ENCODE peak calls at places on chromosomes 16 and 17, in nine cellular contexts. A is colonic mucosa, S is pancreas, U is astrocyte, Q is fibroblast of lung, G is kidney, W is H9, E is testis, X is tibial nerve. Y is an unnamed sample.

GRCh38 chr16:13892301-13892700 is 27.7 kb upstream of the ERCC4 start:
- DNase-seq in A (no peak), S (no peak), U (no peak), Q (no peak), G (no peak), W (no peak), E (no peak), X (no peak), Y (no peak)

GRCh38 chr17:35242158-35242804 is 591 bp upstream of the SLFN5 start:
- DNase-seq in A (peak; percentile 73), S (peak; percentile 91), U (peak; percentile 29), Q (no peak), G (peak; percentile 92), W (peak; percentile 95), E (peak; percentile 58), X (peak; percentile 29), Y (peak; percentile 33)

GRCh38 chr17:45977506-45977824 is 21.6 kb upstream of the STH start:
- DNase-seq in A (no peak), S (no peak), U (no peak), Q (no peak), G (no peak), W (no peak), E (no peak), X (no peak), Y (no peak)

GRCh38 chr16:2473999-2474876 is 689 bp upstream of the TBC1D24 start:
- DNase-seq in A (peak; percentile 58), S (peak; percentile 85), U (no peak), Q (no peak), G (peak; percentile 85), W (peak; percentile 64), E (peak; percentile 57), X (no peak), Y (no peak)

GRCh38 chr17:69058165-69058564 is 2.6 kb downstream of the ABCA9 start:
- DNase-seq in A (no peak), S (no peak), U (no peak), Q (no peak), G (no peak), W (peak; percentile 46), E (no peak), X (no peak), Y (no peak)

GRCh38 chr17:53186004-53186403 is 636.7 kb upstream of the KIF2B start:
- DNase-seq in A (no peak), S (no peak), U (no peak), Q (no peak), G (no peak), W (no peak), E (no peak), X (no peak), Y (no peak)

GRCh38 chr17:16007439-16007838 is 7.8 kb downstream of the TTC19 start:
- DNase-seq in A (no peak), S (no peak), U (no peak), Q (no peak), G (no peak), W (no peak), E (no peak), X (no peak), Y (no peak)

GRCh38 chr17:33028778-33029177 is 37.1 kb downstream of the SPACA3 start:
- DNase-seq in A (no peak), S (no peak), U (no peak), Q (peak; percentile 6), G (no peak), W (no peak), E (no peak), X (no peak), Y (no peak)

GRCh38 chr17:80855968-80856862 is 135.4 kb upstream of the CHMP6 start:
- DNase-seq in A (no peak), S (no peak), U (peak; percentile 99), Q (peak; percentile 97), G (peak; percentile 83), W (no peak), E (no peak), X (no peak), Y (no peak)

GRCh38 chr17:9865585-9865984 is 39.5 kb downstream of the RCVRN start:
- DNase-seq in A (no peak), S (no peak), U (no peak), Q (no peak), G (no peak), W (peak; percentile 0), E (no peak), X (no peak), Y (no peak)

GRCh38 chr17:4968166-4968915 is 724 bp upstream of the SPAG7 start:
- DNase-seq in A (no peak), S (peak; percentile 80), U (no peak), Q (no peak), G (peak; percentile 89), W (peak; percentile 91), E (peak; percentile 45), X (no peak), Y (no peak)

DNA sequence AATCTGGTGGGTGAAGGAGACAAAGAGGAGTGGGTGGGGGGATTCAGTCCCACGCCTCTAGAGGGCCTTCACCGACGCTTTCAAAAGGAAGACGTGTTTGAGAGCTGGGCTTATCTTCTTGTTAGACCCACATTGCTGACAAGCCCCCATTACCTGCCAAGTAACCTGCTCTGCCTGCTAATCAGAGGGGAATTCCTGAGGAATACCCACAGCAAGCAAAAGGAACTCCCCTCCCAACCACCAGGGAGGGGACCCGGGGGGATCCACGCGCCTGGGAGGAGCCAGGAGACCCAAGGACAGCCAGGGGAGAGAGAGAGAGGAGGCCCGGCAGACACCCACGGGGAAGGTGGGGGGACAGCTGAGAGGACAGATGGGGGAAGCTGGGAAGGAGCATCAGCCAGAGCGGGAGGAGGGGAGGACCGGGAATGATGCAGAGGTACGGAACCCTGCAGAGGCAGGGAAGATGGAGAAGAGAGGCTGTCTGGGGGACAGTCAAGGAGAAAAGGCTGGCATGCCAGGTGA is 986 bp downstream of the MTMR4 start:
- DNase-seq in A (no peak), S (no peak), U (no peak), Q (no peak), G (no peak), W (no peak), E (peak; percentile 41), X (no peak), Y (no peak)
- TF ChIP-seq CTCF in A (no peak), S (no peak), U (no peak), Q (no peak), G (no peak), W (peak; percentile 23), E (no peak), X (no peak), Y (no peak)

GRCh38 chr17:57782051-57782490 is 37.0 kb upstream of the CCDC182 start:
- DNase-seq in A (no peak), S (no peak), U (no peak), Q (no peak), G (no peak), W (no peak), E (no peak), X (no peak), Y (peak; percentile 37)
- H3K27ac ChIP-seq in A (no peak overlapping the region), S (no peak overlapping the region), U (no peak overlapping the region), Q (no peak overlapping the region), G (no peak overlapping the region), W (no peak overlapping the region), E (no peak overlapping the region), X (no peak overlapping the region), Y (no peak overlapping the region)

GRCh38 chr16:1340730-1341494 is 7.5 kb downstream of the BAIAP3 start:
- DNase-seq in A (no peak), S (peak; percentile 75), U (no peak), Q (no peak), G (no peak), W (no peak), E (no peak), X (no peak), Y (no peak)
- H3K4me1 ChIP-seq in A (peaks cover 6% of the 10 kb centered on the region), S (peaks cover 5% of the 10 kb centered on the region), U (no peaks in the 10 kb centered on the region), Q (no peaks in the 10 kb centered on the region), G (no peaks in the 10 kb centered on the region), W (no peaks in the 10 kb centered on the region), E (peaks cover 20% of the 10 kb centered on the region), X (peaks cover 22% of the 10 kb centered on the region), Y (peaks cover 5% of the 10 kb centered on the region)

GRCh38 chr16:23755484-23755809 is 621 bp downstream of the CHP2 start:
- DNase-seq in A (no peak), S (no peak), U (no peak), Q (no peak), G (no peak), W (no peak), E (no peak), X (no peak), Y (no peak)

GRCh38 chr16:23757116-23757515 is 2.3 kb downstream of the CHP2 start:
- DNase-seq in A (no peak), S (no peak), U (no peak), Q (no peak), G (no peak), W (no peak), E (no peak), X (no peak), Y (no peak)

GRCh38 chr16:23753908-23754593 is 775 bp upstream of the CHP2 start:
- DNase-seq in A (no peak), S (no peak), U (no peak), Q (no peak), G (no peak), W (no peak), E (no peak), X (no peak), Y (no peak)

GRCh38 chr16:23757937-23758619 is 3.3 kb downstream of the CHP2 start:
- DNase-seq in A (no peak), S (no peak), U (no peak), Q (no peak), G (no peak), W (no peak), E (no peak), X (no peak), Y (no peak)

GRCh38 chr16:23754594-23755483 is at the start of gene CHP2:
- DNase-seq in A (peak; percentile 78), S (peak; percentile 64), U (no peak), Q (no peak), G (peak; percentile 74), W (peak; percentile 58), E (peak; percentile 26), X (no peak), Y (peak; percentile 11)
- TF ChIP-seq CTCF in A (no peak), S (no peak), U (no peak), Q (no peak), G (no peak), W (no peak), E (no peak), X (no peak), Y (no peak)

DNA sequence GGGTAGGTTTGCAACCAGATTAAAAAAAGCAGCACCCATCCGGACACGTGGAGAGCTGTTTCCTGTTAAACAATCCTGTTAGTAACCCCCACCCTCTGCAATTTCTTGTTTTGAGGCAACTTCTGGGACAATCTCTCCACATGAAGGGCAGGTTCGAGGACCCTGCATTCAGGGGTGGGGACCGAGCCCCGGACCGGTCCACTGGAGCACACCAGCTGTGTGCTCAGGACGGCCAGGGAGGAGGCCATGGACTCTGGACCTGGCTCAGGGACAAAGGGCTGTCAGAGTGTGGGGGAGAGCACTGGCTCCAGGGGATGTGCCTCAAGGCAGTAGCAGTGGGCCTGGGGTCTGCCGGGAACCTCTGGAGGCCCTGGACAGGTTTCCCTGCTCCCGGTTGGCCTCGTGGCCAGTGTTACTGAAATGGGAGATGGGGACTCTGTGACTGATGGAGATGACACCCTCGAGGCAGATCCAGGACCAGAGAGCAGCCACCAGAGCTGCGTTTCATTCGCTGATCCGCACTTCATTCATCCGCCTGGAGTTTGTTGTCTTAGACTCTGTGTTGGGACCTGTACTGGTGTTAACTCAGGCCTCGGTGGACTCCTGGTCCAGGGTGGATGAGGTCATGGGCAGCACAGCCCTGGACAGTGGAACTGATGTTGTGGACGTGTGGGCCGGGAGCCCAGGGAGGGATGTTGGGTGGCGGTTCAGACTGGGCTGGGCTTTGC is 2.9 kb upstream of the CPNE7 start:
- DNase-seq in A (no peak), S (no peak), U (no peak), Q (no peak), G (no peak), W (no peak), E (no peak), X (no peak), Y (no peak)
- H3K27ac ChIP-seq in A (no peak overlapping the region), S (no peak overlapping the region), U (no peak overlapping the region), Q (no peak overlapping the region), G (no peak overlapping the region), W (no peak overlapping the region), E (no peak overlapping the region), X (no peak overlapping the region), Y (no peak overlapping the region)